ENCODE peak calls at places on chromosome 15, in eight cellular contexts. O is RKO; J is activated naive CD4-positive, alpha-beta T cell treated with anti-CD3 and anti-CD28 coated beads, Interleukin-2, amount 50 U/mL, for 72 hours; W is pons; H is iPS-NIHi11; K is psoas muscle; V is cardiac muscle cell; R is HT1080. C is an unnamed sample.

GRCh38 chr15:67783303-67783702 is 42.0 kb upstream of the SKOR1 start:
- DNase-seq in R (no peak), K (no peak), W (no peak), J (peak; percentile 15), O (no peak), H (no peak), V (no peak), C (no peak)

GRCh38 chr15:50232791-50233190 is 32.7 kb downstream of the HDC start:
- DNase-seq in J (no peak), H (no peak), V (no peak), O (no peak), W (no peak), K (no peak), R (no peak), C (no peak)

GRCh38 chr15:74185949-74186348 is 12.4 kb downstream of the ISLR start:
- DNase-seq in H (no peak), R (no peak), W (no peak), K (peak; percentile 12), O (no peak), J (no peak), V (no peak), C (no peak)

GRCh38 chr15:85128636-85129035 is 147.0 kb downstream of the PDE8A start:
- DNase-seq in H (no peak), V (no peak), R (peak; percentile 22), J (no peak), W (no peak), O (no peak), K (no peak), C (no peak)

GRCh38 chr15:68479870-68480269 is 47.9 kb upstream of the ITGA11 start:
- DNase-seq in V (no peak), K (no peak), J (no peak), R (no peak), H (no peak), W (no peak), O (no peak), C (no peak)

GRCh38 chr15:58506064-58506490 is 74.3 kb downstream of the LIPC start:
- DNase-seq in W (no peak), K (peak; percentile 64), H (no peak), O (no peak), J (no peak), V (no peak), R (no peak), C (no peak)

GRCh38 chr15:87610366-87610765 is 646.2 kb downstream of the NTRK3 start:
- DNase-seq in V (no peak), K (no peak), H (no peak), O (no peak), W (no peak), R (no peak), J (no peak), C (no peak)

GRCh38 chr15:80668546-80669236 is 26.4 kb upstream of the ABHD17C start:
- DNase-seq in K (no peak), R (no peak), V (no peak), W (no peak), O (no peak), J (no peak), H (no peak), C (no peak)

GRCh38 chr15:68489426-68489825 is 57.5 kb upstream of the ITGA11 start:
- DNase-seq in R (no peak), V (no peak), J (no peak), K (no peak), W (peak; percentile 25), H (no peak), O (no peak), C (no peak)

GRCh38 chr15:48963524-48964113 is at the start of gene SHC4:
- DNase-seq in V (peak; percentile 67), R (peak; percentile 84), W (peak; percentile 87), H (peak; percentile 67), O (peak; percentile 85), K (peak; percentile 78), J (peak; percentile 15), C (peak; percentile 74)

GRCh38 chr15:80474751-80475295 is 70.6 kb downstream of the ARNT2 start:
- DNase-seq in W (no peak), J (no peak), K (no peak), R (no peak), O (no peak), V (no peak), H (no peak), C (no peak)

GRCh38 chr15:55703873-55704285 is 39.1 kb downstream of the PRTG start:
- DNase-seq in K (no peak), O (no peak), V (no peak), H (no peak), R (no peak), J (no peak), W (no peak), C (no peak)

GRCh38 chr15:100125627-100126231 is 216.0 kb downstream of the ADAMTS17 start:
- DNase-seq in K (peak; percentile 82), V (no peak), H (no peak), O (no peak), J (no peak), W (peak; percentile 57), R (no peak), C (no peak)

GRCh38 chr15:101170568-101171350 is 81.1 kb downstream of the CHSY1 start:
- DNase-seq in O (peak; percentile 51), K (peak; percentile 74), R (peak; percentile 80), J (no peak), W (no peak), V (no peak), H (no peak), C (no peak)

GRCh38 chr15:51004103-51004536 is 90.6 kb downstream of the TNFAIP8L3 start:
- DNase-seq in R (peak; percentile 24), H (peak; percentile 28), K (no peak), W (no peak), O (peak; percentile 11), V (no peak), J (no peak), C (no peak)

GRCh38 chr15:74808073-74808839 is 4.4 kb upstream of the LMAN1L start:
- DNase-seq in H (no peak), R (no peak), W (no peak), K (no peak), J (no peak), V (no peak), O (no peak), C (no peak)

GRCh38 chr15:39018966-39019365 is 454.4 kb upstream of the RASGRP1 start:
- DNase-seq in W (no peak), V (no peak), O (no peak), K (no peak), H (no peak), R (no peak), J (no peak), C (no peak)

GRCh38 chr15:28021281-28022039 is 77.7 kb downstream of the OCA2 start:
- DNase-seq in W (peak; percentile 42), H (peak; percentile 88), O (peak; percentile 20), K (no peak), R (peak; percentile 84), V (peak; percentile 88), J (no peak), C (no peak)

GRCh38 chr15:80557441-80558234 is 137.5 kb upstream of the ABHD17C start:
- DNase-seq in V (no peak), R (no peak), O (no peak), K (no peak), H (no peak), W (no peak), J (no peak), C (no peak)

GRCh38 chr15:34855397-34855796 is 60.0 kb upstream of the ACTC1 start:
- DNase-seq in H (no peak), O (no peak), V (no peak), J (no peak), K (no peak), R (peak; percentile 79), W (peak; percentile 54), C (peak; percentile 20)

GRCh38 chr15:43277901-43278300 is 11.2 kb upstream of the TGM5 start:
- DNase-seq in H (no peak), R (no peak), W (no peak), O (no peak), V (no peak), J (no peak), K (no peak), C (no peak)

GRCh38 chr15:25715536-25716413 is 147.4 kb downstream of the ATP10A start:
- DNase-seq in V (no peak), O (no peak), H (no peak), R (no peak), K (no peak), W (no peak), J (no peak), C (no peak)